ENCODE peak calls at places on chromosomes 2 and 18, in seven cellular contexts. One of them, this sample, is unnamed.

GRCh38 chr2:164972216-164972615 is 16.9 kb upstream of the SLC38A11 start:
- DNase-seq in MCF 10A: no peak
- DNase-seq in stimulated activated CD4-positive, alpha-beta T cell treated with anti-CD3 and anti-CD28 coated beads, Interleukin-15, amount 100 ng/mL, for 1 hour: no peak
- DNase-seq in mucosa of gallbladder: no peak
- DNase-seq in OCI-LY7: no peak
- DNase-seq in stimulated activated CD8-positive, alpha-beta memory T cell treated with anti-CD3 and anti-CD28 coated beads, Interleukin-15, amount 100 ng/mL, for 4 hours: no peak
- DNase-seq in retina: no peak
- DNase-seq in this sample: no peak

GRCh38 chr2:113878743-113879142 is 11.1 kb upstream of the ACTR3 start:
- DNase-seq in mucosa of gallbladder: no peak
- DNase-seq in stimulated activated CD4-positive, alpha-beta T cell treated with anti-CD3 and anti-CD28 coated beads, Interleukin-15, amount 100 ng/mL, for 1 hour: no peak
- DNase-seq in MCF 10A: no peak
- DNase-seq in retina: no peak
- DNase-seq in OCI-LY7: no peak
- DNase-seq in stimulated activated CD8-positive, alpha-beta memory T cell treated with anti-CD3 and anti-CD28 coated beads, Interleukin-15, amount 100 ng/mL, for 4 hours: no peak
- DNase-seq in this sample: no peak

GRCh38 chr2:64276417-64277095 is 132.3 kb upstream of the PELI1 start:
- DNase-seq in OCI-LY7: no peak
- DNase-seq in mucosa of gallbladder: no peak
- DNase-seq in stimulated activated CD8-positive, alpha-beta memory T cell treated with anti-CD3 and anti-CD28 coated beads, Interleukin-15, amount 100 ng/mL, for 4 hours: no peak
- DNase-seq in stimulated activated CD4-positive, alpha-beta T cell treated with anti-CD3 and anti-CD28 coated beads, Interleukin-15, amount 100 ng/mL, for 1 hour: no peak
- DNase-seq in retina: no peak
- DNase-seq in MCF 10A: no peak
- DNase-seq in this sample: peak

GRCh38 chr2:28613616-28614501 is 118.0 kb downstream of the PLB1 start:
- DNase-seq in stimulated activated CD8-positive, alpha-beta memory T cell treated with anti-CD3 and anti-CD28 coated beads, Interleukin-15, amount 100 ng/mL, for 4 hours: peak
- DNase-seq in stimulated activated CD4-positive, alpha-beta T cell treated with anti-CD3 and anti-CD28 coated beads, Interleukin-15, amount 100 ng/mL, for 1 hour: peak
- DNase-seq in mucosa of gallbladder: peak
- DNase-seq in OCI-LY7: no peak
- DNase-seq in retina: no peak
- DNase-seq in MCF 10A: peak
- DNase-seq in this sample: peak

GRCh38 chr2:216679658-216680024 is 15.7 kb downstream of the IGFBP5 start:
- DNase-seq in stimulated activated CD4-positive, alpha-beta T cell treated with anti-CD3 and anti-CD28 coated beads, Interleukin-15, amount 100 ng/mL, for 1 hour: no peak
- DNase-seq in mucosa of gallbladder: no peak
- DNase-seq in MCF 10A: no peak
- DNase-seq in OCI-LY7: no peak
- DNase-seq in retina: no peak
- DNase-seq in stimulated activated CD8-positive, alpha-beta memory T cell treated with anti-CD3 and anti-CD28 coated beads, Interleukin-15, amount 100 ng/mL, for 4 hours: no peak
- DNase-seq in this sample: no peak

GRCh38 chr2:5530022-5530696 is 162.0 kb upstream of the SOX11 start:
- DNase-seq in stimulated activated CD4-positive, alpha-beta T cell treated with anti-CD3 and anti-CD28 coated beads, Interleukin-15, amount 100 ng/mL, for 1 hour: no peak
- DNase-seq in MCF 10A: no peak
- DNase-seq in retina: no peak
- DNase-seq in mucosa of gallbladder: no peak
- DNase-seq in stimulated activated CD8-positive, alpha-beta memory T cell treated with anti-CD3 and anti-CD28 coated beads, Interleukin-15, amount 100 ng/mL, for 4 hours: no peak
- DNase-seq in OCI-LY7: no peak
- DNase-seq in this sample: no peak

GRCh38 chr18:70673834-70674233 is 385.0 kb downstream of the SOCS6 start:
- DNase-seq in stimulated activated CD4-positive, alpha-beta T cell treated with anti-CD3 and anti-CD28 coated beads, Interleukin-15, amount 100 ng/mL, for 1 hour: no peak
- DNase-seq in MCF 10A: no peak
- DNase-seq in mucosa of gallbladder: no peak
- DNase-seq in retina: no peak
- DNase-seq in stimulated activated CD8-positive, alpha-beta memory T cell treated with anti-CD3 and anti-CD28 coated beads, Interleukin-15, amount 100 ng/mL, for 4 hours: no peak
- DNase-seq in OCI-LY7: no peak
- DNase-seq in this sample: no peak

GRCh38 chr2:15748736-15749323 is 157.2 kb downstream of the DDX1 start:
- DNase-seq in mucosa of gallbladder: no peak
- DNase-seq in MCF 10A: peak
- DNase-seq in OCI-LY7: peak
- DNase-seq in stimulated activated CD4-positive, alpha-beta T cell treated with anti-CD3 and anti-CD28 coated beads, Interleukin-15, amount 100 ng/mL, for 1 hour: no peak
- DNase-seq in stimulated activated CD8-positive, alpha-beta memory T cell treated with anti-CD3 and anti-CD28 coated beads, Interleukin-15, amount 100 ng/mL, for 4 hours: no peak
- DNase-seq in retina: no peak
- DNase-seq in this sample: no peak

GRCh38 chr2:127525692-127526141 is 572 bp downstream of the IWS1 start:
- DNase-seq in MCF 10A: peak
- DNase-seq in mucosa of gallbladder: no peak
- DNase-seq in stimulated activated CD8-positive, alpha-beta memory T cell treated with anti-CD3 and anti-CD28 coated beads, Interleukin-15, amount 100 ng/mL, for 4 hours: no peak
- DNase-seq in stimulated activated CD4-positive, alpha-beta T cell treated with anti-CD3 and anti-CD28 coated beads, Interleukin-15, amount 100 ng/mL, for 1 hour: no peak
- DNase-seq in retina: no peak
- DNase-seq in OCI-LY7: peak
- DNase-seq in this sample: peak

GRCh38 chr18:48798334-48799197 is 152.2 kb downstream of the SMAD7 start:
- DNase-seq in mucosa of gallbladder: no peak
- DNase-seq in MCF 10A: no peak
- DNase-seq in stimulated activated CD4-positive, alpha-beta T cell treated with anti-CD3 and anti-CD28 coated beads, Interleukin-15, amount 100 ng/mL, for 1 hour: no peak
- DNase-seq in stimulated activated CD8-positive, alpha-beta memory T cell treated with anti-CD3 and anti-CD28 coated beads, Interleukin-15, amount 100 ng/mL, for 4 hours: no peak
- DNase-seq in retina: no peak
- DNase-seq in OCI-LY7: no peak
- DNase-seq in this sample: no peak

GRCh38 chr18:28903366-28903765 is 726.4 kb upstream of the CDH2 start:
- DNase-seq in mucosa of gallbladder: no peak
- DNase-seq in MCF 10A: no peak
- DNase-seq in retina: no peak
- DNase-seq in stimulated activated CD4-positive, alpha-beta T cell treated with anti-CD3 and anti-CD28 coated beads, Interleukin-15, amount 100 ng/mL, for 1 hour: no peak
- DNase-seq in stimulated activated CD8-positive, alpha-beta memory T cell treated with anti-CD3 and anti-CD28 coated beads, Interleukin-15, amount 100 ng/mL, for 4 hours: no peak
- DNase-seq in OCI-LY7: no peak
- DNase-seq in this sample: no peak

GRCh38 chr2:186486651-186487647 is 889 bp downstream of the ZC3H15 start:
- DNase-seq in retina: no peak
- DNase-seq in OCI-LY7: peak
- DNase-seq in stimulated activated CD8-positive, alpha-beta memory T cell treated with anti-CD3 and anti-CD28 coated beads, Interleukin-15, amount 100 ng/mL, for 4 hours: no peak
- DNase-seq in MCF 10A: peak
- DNase-seq in stimulated activated CD4-positive, alpha-beta T cell treated with anti-CD3 and anti-CD28 coated beads, Interleukin-15, amount 100 ng/mL, for 1 hour: no peak
- DNase-seq in mucosa of gallbladder: no peak
- DNase-seq in this sample: no peak

GRCh38 chr2:7732497-7732896 is 815.3 kb downstream of the RNF144A start:
- DNase-seq in mucosa of gallbladder: no peak
- DNase-seq in retina: no peak
- DNase-seq in stimulated activated CD4-positive, alpha-beta T cell treated with anti-CD3 and anti-CD28 coated beads, Interleukin-15, amount 100 ng/mL, for 1 hour: no peak
- DNase-seq in stimulated activated CD8-positive, alpha-beta memory T cell treated with anti-CD3 and anti-CD28 coated beads, Interleukin-15, amount 100 ng/mL, for 4 hours: no peak
- DNase-seq in MCF 10A: no peak
- DNase-seq in OCI-LY7: no peak
- DNase-seq in this sample: no peak

GRCh38 chr2:85756822-85757435 is 3.1 kb downstream of the ATOH8 start:
- DNase-seq in stimulated activated CD8-positive, alpha-beta memory T cell treated with anti-CD3 and anti-CD28 coated beads, Interleukin-15, amount 100 ng/mL, for 4 hours: no peak
- DNase-seq in MCF 10A: no peak
- DNase-seq in OCI-LY7: no peak
- DNase-seq in stimulated activated CD4-positive, alpha-beta T cell treated with anti-CD3 and anti-CD28 coated beads, Interleukin-15, amount 100 ng/mL, for 1 hour: no peak
- DNase-seq in mucosa of gallbladder: no peak
- DNase-seq in retina: peak
- DNase-seq in this sample: no peak

GRCh38 chr2:74498500-74499268 is 719 bp downstream of the LBX2 start:
- DNase-seq in retina: peak
- DNase-seq in stimulated activated CD8-positive, alpha-beta memory T cell treated with anti-CD3 and anti-CD28 coated beads, Interleukin-15, amount 100 ng/mL, for 4 hours: no peak
- DNase-seq in mucosa of gallbladder: no peak
- DNase-seq in MCF 10A: no peak
- DNase-seq in OCI-LY7: no peak
- DNase-seq in stimulated activated CD4-positive, alpha-beta T cell treated with anti-CD3 and anti-CD28 coated beads, Interleukin-15, amount 100 ng/mL, for 1 hour: no peak
- DNase-seq in this sample: no peak

GRCh38 chr2:56382466-56382865 is 198.7 kb downstream of the CCDC85A start:
- DNase-seq in stimulated activated CD8-positive, alpha-beta memory T cell treated with anti-CD3 and anti-CD28 coated beads, Interleukin-15, amount 100 ng/mL, for 4 hours: no peak
- DNase-seq in MCF 10A: no peak
- DNase-seq in stimulated activated CD4-positive, alpha-beta T cell treated with anti-CD3 and anti-CD28 coated beads, Interleukin-15, amount 100 ng/mL, for 1 hour: no peak
- DNase-seq in retina: no peak
- DNase-seq in OCI-LY7: no peak
- DNase-seq in mucosa of gallbladder: no peak
- DNase-seq in this sample: no peak

GRCh38 chr2:85394976-85395375 is 15.2 kb downstream of the CAPG start:
- DNase-seq in stimulated activated CD8-positive, alpha-beta memory T cell treated with anti-CD3 and anti-CD28 coated beads, Interleukin-15, amount 100 ng/mL, for 4 hours: no peak
- DNase-seq in MCF 10A: no peak
- DNase-seq in retina: no peak
- DNase-seq in stimulated activated CD4-positive, alpha-beta T cell treated with anti-CD3 and anti-CD28 coated beads, Interleukin-15, amount 100 ng/mL, for 1 hour: no peak
- DNase-seq in mucosa of gallbladder: no peak
- DNase-seq in OCI-LY7: no peak
- DNase-seq in this sample: no peak

GRCh38 chr2:74566423-74567085 is 12.0 kb downstream of the DOK1 start:
- DNase-seq in stimulated activated CD8-positive, alpha-beta memory T cell treated with anti-CD3 and anti-CD28 coated beads, Interleukin-15, amount 100 ng/mL, for 4 hours: no peak
- DNase-seq in MCF 10A: peak
- DNase-seq in OCI-LY7: no peak
- DNase-seq in stimulated activated CD4-positive, alpha-beta T cell treated with anti-CD3 and anti-CD28 coated beads, Interleukin-15, amount 100 ng/mL, for 1 hour: no peak
- DNase-seq in mucosa of gallbladder: no peak
- DNase-seq in retina: no peak
- DNase-seq in this sample: peak

GRCh38 chr2:5981241-5982055 is 289.3 kb downstream of the SOX11 start:
- DNase-seq in MCF 10A: no peak
- DNase-seq in OCI-LY7: peak
- DNase-seq in retina: peak
- DNase-seq in mucosa of gallbladder: no peak
- DNase-seq in stimulated activated CD8-positive, alpha-beta memory T cell treated with anti-CD3 and anti-CD28 coated beads, Interleukin-15, amount 100 ng/mL, for 4 hours: no peak
- DNase-seq in stimulated activated CD4-positive, alpha-beta T cell treated with anti-CD3 and anti-CD28 coated beads, Interleukin-15, amount 100 ng/mL, for 1 hour: no peak
- DNase-seq in this sample: no peak

GRCh38 chr18:32930695-32931301 is 158.0 kb upstream of the KLHL14 start:
- DNase-seq in stimulated activated CD8-positive, alpha-beta memory T cell treated with anti-CD3 and anti-CD28 coated beads, Interleukin-15, amount 100 ng/mL, for 4 hours: no peak
- DNase-seq in stimulated activated CD4-positive, alpha-beta T cell treated with anti-CD3 and anti-CD28 coated beads, Interleukin-15, amount 100 ng/mL, for 1 hour: no peak
- DNase-seq in OCI-LY7: peak
- DNase-seq in mucosa of gallbladder: no peak
- DNase-seq in retina: no peak
- DNase-seq in MCF 10A: peak
- DNase-seq in this sample: peak

GRCh38 chr2:238382381-238382781 is 44.3 kb upstream of the ASB1 start:
- DNase-seq in stimulated activated CD4-positive, alpha-beta T cell treated with anti-CD3 and anti-CD28 coated beads, Interleukin-15, amount 100 ng/mL, for 1 hour: no peak
- DNase-seq in MCF 10A: peak
- DNase-seq in retina: no peak
- DNase-seq in mucosa of gallbladder: no peak
- DNase-seq in stimulated activated CD8-positive, alpha-beta memory T cell treated with anti-CD3 and anti-CD28 coated beads, Interleukin-15, amount 100 ng/mL, for 4 hours: no peak
- DNase-seq in OCI-LY7: no peak
- DNase-seq in this sample: no peak

GRCh38 chr18:48049757-48050156 is 119.3 kb upstream of the SMAD2 start:
- DNase-seq in retina: no peak
- DNase-seq in stimulated activated CD4-positive, alpha-beta T cell treated with anti-CD3 and anti-CD28 coated beads, Interleukin-15, amount 100 ng/mL, for 1 hour: no peak
- DNase-seq in OCI-LY7: no peak
- DNase-seq in mucosa of gallbladder: no peak
- DNase-seq in MCF 10A: no peak
- DNase-seq in stimulated activated CD8-positive, alpha-beta memory T cell treated with anti-CD3 and anti-CD28 coated beads, Interleukin-15, amount 100 ng/mL, for 4 hours: no peak
- DNase-seq in this sample: no peak

GRCh38 chr2:68660658-68661057 is 17.3 kb downstream of the PROKR1 start:
- DNase-seq in stimulated activated CD4-positive, alpha-beta T cell treated with anti-CD3 and anti-CD28 coated beads, Interleukin-15, amount 100 ng/mL, for 1 hour: no peak
- DNase-seq in stimulated activated CD8-positive, alpha-beta memory T cell treated with anti-CD3 and anti-CD28 coated beads, Interleukin-15, amount 100 ng/mL, for 4 hours: no peak
- DNase-seq in OCI-LY7: no peak
- DNase-seq in retina: no peak
- DNase-seq in MCF 10A: no peak
- DNase-seq in mucosa of gallbladder: no peak
- DNase-seq in this sample: no peak

GRCh38 chr2:199316851-199317250 is 140.9 kb downstream of the SATB2 start:
- DNase-seq in MCF 10A: no peak
- DNase-seq in retina: no peak
- DNase-seq in stimulated activated CD4-positive, alpha-beta T cell treated with anti-CD3 and anti-CD28 coated beads, Interleukin-15, amount 100 ng/mL, for 1 hour: no peak
- DNase-seq in OCI-LY7: no peak
- DNase-seq in stimulated activated CD8-positive, alpha-beta memory T cell treated with anti-CD3 and anti-CD28 coated beads, Interleukin-15, amount 100 ng/mL, for 4 hours: no peak
- DNase-seq in mucosa of gallbladder: no peak
- DNase-seq in this sample: no peak